ENCODE peak calls at places on chromosomes 16 and 17, in eight cellular contexts. O is left ventricle myocardium inferior; A is pancreas; V is fibroblast of lung; F is CD4-positive, alpha-beta T cell; P is CD4-positive, alpha-beta memory T cell; T is effector memory CD4-positive, alpha-beta T cell; L is AG04450. W is an unnamed sample.

GRCh38 chr16:51408357-51408756 is 257.3 kb upstream of the SALL1 start:
- DNase-seq in O (no peak), A (peak), V (peak), F (no peak), P (no peak), T (no peak), L (no peak), W (no peak)

GRCh38 chr16:8869212-8869987 is 594 bp upstream of the CARHSP1 start:
- DNase-seq in O (no peak), A (no peak), V (no peak), F (no peak), P (no peak), T (no peak), L (no peak), W (no peak)

GRCh38 chr16:19382887-19383816 is 34.5 kb upstream of the TMC5 start:
- DNase-seq in O (no peak), A (no peak), V (no peak), F (no peak), P (no peak), T (no peak), L (no peak), W (peak)

GRCh38 chr16:5025171-5025632 is 8.5 kb downstream of the NAGPA start:
- DNase-seq in O (peak), A (no peak), V (no peak), F (no peak), P (no peak), T (no peak), L (no peak), W (peak)

GRCh38 chr16:69013991-69014390 is 91.5 kb upstream of the HAS3 start:
- DNase-seq in O (no peak), A (no peak), V (no peak), F (no peak), P (no peak), T (no peak), L (no peak), W (no peak)

GRCh38 chr16:62190426-62190825 is 154.2 kb upstream of the CDH8 start:
- DNase-seq in O (no peak), A (no peak), V (no peak), F (no peak), P (no peak), T (no peak), L (no peak), W (no peak)

GRCh38 chr17:48596000-48596734 is 2.6 kb upstream of the HOXB5 start:
- DNase-seq in O (no peak), A (no peak), V (peak), F (no peak), P (no peak), T (no peak), L (no peak), W (no peak)

GRCh38 chr17:3944485-3945388 is 19.5 kb downstream of the ATP2A3 start:
- DNase-seq in O (peak), A (no peak), V (peak), F (no peak), P (peak), T (peak), L (no peak), W (no peak)

GRCh38 chr16:18800674-18801196 is 614 bp downstream of the ARL6IP1 start:
- DNase-seq in O (no peak), A (no peak), V (no peak), F (no peak), P (no peak), T (no peak), L (no peak), W (no peak)

GRCh38 chr17:74921045-74921681 is 1.9 kb downstream of the USH1G start:
- DNase-seq in O (no peak), A (no peak), V (no peak), F (no peak), P (no peak), T (no peak), L (no peak), W (no peak)

GRCh38 chr16:67404740-67405226 is 11.5 kb upstream of the TPPP3 start:
- DNase-seq in O (no peak), A (peak), V (no peak), F (no peak), P (no peak), T (no peak), L (no peak), W (no peak)

GRCh38 chr16:5056347-5056746 is 9.4 kb downstream of the C16orf89 start:
- DNase-seq in O (no peak), A (no peak), V (no peak), F (peak), P (peak), T (no peak), L (no peak), W (no peak)

GRCh38 chr17:61396586-61397085 is 3.0 kb upstream of the TBX2 start:
- DNase-seq in O (no peak), A (no peak), V (peak), F (no peak), P (no peak), T (no peak), L (no peak), W (no peak)

GRCh38 chr16:68590201-68590994 is 51.3 kb downstream of the ZFP90 start:
- DNase-seq in O (peak), A (peak), V (peak), F (peak), P (peak), T (no peak), L (no peak), W (peak)

GRCh38 chr16:54540525-54541180 is 254.1 kb upstream of the IRX3 start:
- DNase-seq in O (no peak), A (peak), V (no peak), F (no peak), P (no peak), T (no peak), L (no peak), W (no peak)

GRCh38 chr16:12450381-12450780 is 353.3 kb downstream of the CPPED1 start:
- DNase-seq in O (no peak), A (no peak), V (no peak), F (no peak), P (no peak), T (no peak), L (no peak), W (no peak)

GRCh38 chr17:76382305-76382802 is 2.1 kb upstream of the SPHK1 start:
- DNase-seq in O (no peak), A (peak), V (no peak), F (no peak), P (no peak), T (no peak), L (no peak), W (no peak)

GRCh38 chr17:82219083-82219482 is 6.4 kb upstream of the CCDC57 start:
- DNase-seq in O (no peak), A (peak), V (no peak), F (no peak), P (no peak), T (no peak), L (no peak), W (no peak)

DNA sequence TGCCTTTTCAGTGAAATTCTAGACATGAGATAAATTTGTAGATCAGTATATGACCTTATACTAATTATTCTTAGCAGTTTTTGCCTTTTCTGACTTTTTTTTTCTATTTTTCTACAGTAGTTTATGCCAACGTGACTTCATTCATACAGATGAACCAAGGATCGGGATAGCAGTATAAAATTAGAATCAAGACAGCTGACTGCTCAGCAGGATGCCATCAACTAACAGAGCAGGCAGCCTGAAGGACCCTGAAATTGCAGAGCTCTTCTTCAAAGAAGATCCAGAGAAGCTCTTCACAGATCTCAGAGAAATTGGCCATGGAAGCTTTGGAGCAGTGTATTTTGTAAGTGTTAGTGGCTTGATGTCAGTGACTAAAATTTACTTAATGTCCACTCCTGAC is 61.2 kb downstream of the TAOK1 start:
- DNase-seq in O (no peak), A (no peak), V (no peak), F (no peak), P (no peak), T (no peak), L (no peak), W (no peak)
- H3K27ac ChIP-seq in O (no peak), A (no peak), V (no peak), F (no peak), P (no peak), T (no peak), L (no peak), W (no peak)

DNA sequence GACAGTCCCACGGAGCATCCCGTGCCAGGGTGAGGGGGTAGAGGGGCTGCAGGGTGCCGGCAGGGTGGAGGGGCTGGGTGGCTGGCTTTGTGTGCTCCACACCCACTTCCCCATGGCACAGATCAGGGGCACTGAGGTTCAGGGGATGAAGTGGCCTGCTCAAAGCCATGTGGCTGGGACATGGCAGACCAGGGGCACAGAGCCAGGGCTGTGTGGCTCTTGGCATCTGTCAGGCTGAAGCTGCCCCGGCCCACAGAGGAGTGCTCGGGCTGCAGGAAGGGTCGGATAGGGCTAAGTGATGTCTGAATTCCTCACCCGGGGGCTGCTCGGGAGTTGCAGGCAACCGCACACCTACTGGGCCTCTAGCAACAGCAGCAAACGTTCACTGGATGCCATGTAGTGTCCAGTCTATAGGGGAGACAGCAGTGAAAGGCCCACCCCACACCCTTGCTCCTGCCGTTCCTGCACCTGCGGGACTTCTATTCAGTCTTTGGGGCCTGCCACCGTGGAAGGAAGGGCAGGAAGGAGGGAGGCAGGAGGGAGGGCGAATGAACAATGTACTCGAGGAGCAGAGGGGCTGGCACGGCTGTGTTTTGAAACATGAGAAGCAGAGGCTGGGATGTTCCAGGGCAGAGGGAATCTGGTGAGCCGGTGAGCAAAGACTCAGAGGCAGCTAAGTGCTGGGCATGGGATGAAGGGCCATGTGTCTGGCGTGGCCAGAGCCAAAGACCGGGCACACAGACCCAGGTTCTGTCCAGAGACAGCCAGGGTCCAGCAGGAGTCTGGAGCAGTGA is 15.1 kb downstream of the SLC5A10 start:
- DNase-seq in O (peak), A (no peak), V (peak), F (no peak), P (no peak), T (no peak), L (no peak), W (no peak)
- H3K27ac ChIP-seq in O (no peak), A (no peak), V (no peak), F (no peak), P (no peak), T (no peak), L (no peak), W (no peak)

GRCh38 chr16:84730406-84731106 is 30.8 kb downstream of the USP10 start:
- DNase-seq in O (peak), A (no peak), V (peak), F (no peak), P (no peak), T (no peak), L (peak), W (no peak)
- H3K27ac ChIP-seq in O (peak), A (no peak), V (peak), F (no peak), P (no peak), T (no peak), L (no peak), W (no peak)

GRCh38 chr16:29698484-29699323 is 19.7 kb downstream of the QPRT start:
- DNase-seq in O (no peak), A (no peak), V (no peak), F (no peak), P (no peak), T (no peak), L (no peak), W (no peak)
- H3K27ac ChIP-seq in O (no peak), A (no peak), V (no peak), F (no peak), P (no peak), T (no peak), L (no peak), W (no peak)

GRCh38 chr16:824194-824593 is 23.7 kb upstream of the GNG13 start:
- DNase-seq in O (no peak), A (no peak), V (no peak), F (no peak), P (no peak), T (no peak), L (no peak), W (no peak)

GRCh38 chr16:827513-827912 is 27.0 kb upstream of the GNG13 start:
- DNase-seq in O (no peak), A (no peak), V (no peak), F (no peak), P (no peak), T (no peak), L (no peak), W (no peak)

GRCh38 chr16:824601-825000 is 24.1 kb upstream of the GNG13 start:
- DNase-seq in O (no peak), A (no peak), V (no peak), F (no peak), P (no peak), T (no peak), L (no peak), W (no peak)

GRCh38 chr16:822909-823297 is 22.4 kb upstream of the GNG13 start:
- DNase-seq in O (no peak), A (no peak), V (no peak), F (no peak), P (no peak), T (no peak), L (no peak), W (no peak)

DNA sequence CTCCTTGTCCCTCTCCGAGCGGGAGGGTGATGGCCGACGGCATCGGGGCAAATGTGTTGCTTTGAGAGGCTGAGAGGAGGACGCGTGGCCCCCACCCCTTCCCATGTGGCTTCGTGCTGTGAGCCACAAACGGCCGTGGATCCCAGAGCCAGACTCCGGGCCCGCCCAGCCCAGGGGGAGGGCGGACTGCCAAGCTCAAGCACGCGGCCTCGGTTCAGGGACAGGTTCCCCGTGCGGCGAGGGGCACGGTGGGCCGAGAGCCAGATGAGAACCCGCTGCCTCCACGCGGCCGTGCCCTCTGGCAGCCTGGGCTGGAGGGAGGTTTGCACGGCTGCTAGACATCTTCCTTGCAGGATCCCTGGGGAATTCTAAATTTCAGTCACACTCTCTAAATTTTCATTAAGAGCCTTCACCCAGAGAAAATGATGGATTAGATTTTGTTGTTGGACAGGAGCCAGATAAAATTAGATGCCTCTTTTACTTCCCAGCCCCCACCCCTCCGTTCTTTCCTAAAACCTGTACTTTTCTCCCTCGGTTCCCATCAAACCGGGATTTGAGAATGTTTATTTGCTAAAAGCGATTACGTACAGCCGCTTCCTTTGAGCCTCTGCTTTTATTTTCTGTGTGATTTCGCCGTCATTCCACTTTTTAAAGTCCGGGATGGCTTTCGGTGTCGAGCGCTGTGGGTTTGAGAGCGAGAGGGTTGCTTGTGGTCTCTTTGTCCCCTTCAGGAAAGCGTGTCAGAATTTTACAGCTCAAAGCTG is 24.9 kb upstream of the GNG13 start:
- DNase-seq in O (no peak), A (no peak), V (peak), F (no peak), P (no peak), T (no peak), L (no peak), W (peak)
- H3K27ac ChIP-seq in O (no peak), A (no peak), V (no peak), F (no peak), P (no peak), T (no peak), L (no peak), W (no peak)

GRCh38 chr17:79505199-79505598 is 105.7 kb downstream of the RBFOX3 start:
- DNase-seq in O (no peak), A (no peak), V (no peak), F (no peak), P (no peak), T (no peak), L (no peak), W (no peak)
- H3K27ac ChIP-seq in O (no peak), A (no peak), V (no peak), F (no peak), P (no peak), T (no peak), L (no peak), W (no peak)

GRCh38 chr17:57662021-57662420 is 83.1 kb downstream of the CCDC182 start:
- DNase-seq in O (no peak), A (no peak), V (no peak), F (no peak), P (no peak), T (no peak), L (no peak), W (no peak)
- H3K27ac ChIP-seq in O (peak), A (no peak), V (peak), F (no peak), P (no peak), T (no peak), L (peak), W (peak)

GRCh38 chr17:66548659-66549311 is 246.4 kb downstream of the PRKCA start:
- DNase-seq in O (no peak), A (no peak), V (no peak), F (no peak), P (no peak), T (no peak), L (no peak), W (no peak)
- H3K27ac ChIP-seq in O (no peak), A (no peak), V (peak), F (no peak), P (no peak), T (no peak), L (peak), W (no peak)

W was measured in substantia nigra.